ENCODE peak calls at places on chromosomes 3 and 15, in six cellular contexts. V is GM23338, G is neural progenitor cell, D is GM23248, A is MM.1S, Z is SK-N-SH. Y is an unnamed sample.

GRCh38 chr3:46049093-46049492 is 21.8 kb upstream of the XCR1 start:
- DNase-seq in V (no peak), G (no peak), D (no peak), A (no peak), Z (no peak), Y (peak; percentile 19)

GRCh38 chr3:33787328-33788009 is 11.0 kb upstream of the PDCD6IP start:
- DNase-seq in V (peak; percentile 92), G (peak; percentile 83), D (peak; percentile 81), A (peak; percentile 70), Z (peak; percentile 64), Y (peak; percentile 84)

GRCh38 chr3:90015688-90016356 is 908.4 kb downstream of the EPHA3 start:
- DNase-seq in V (no peak), G (peak; percentile 26), D (peak; percentile 55), A (no peak), Z (no peak), Y (peak; percentile 79)

GRCh38 chr3:69505770-69506407 is 120.0 kb upstream of the FRMD4B start:
- DNase-seq in V (no peak), G (peak; percentile 22), D (peak; percentile 4), A (no peak), Z (no peak), Y (no peak)

GRCh38 chr15:50828610-50829206 is 63.2 kb upstream of the SPPL2A start:
- DNase-seq in V (peak; percentile 3), G (peak; percentile 40), D (peak; percentile 95), A (no peak), Z (no peak), Y (peak; percentile 47)

GRCh38 chr15:88894348-88894818 is 961 bp downstream of the HAPLN3 start:
- DNase-seq in V (peak; percentile 96), G (peak; percentile 87), D (peak; percentile 40), A (peak; percentile 80), Z (peak; percentile 80), Y (peak; percentile 77)

GRCh38 chr15:59186501-59186900 is 20.1 kb upstream of the LDHAL6B start:
- DNase-seq in V (no peak), G (no peak), D (peak; percentile 64), A (no peak), Z (no peak), Y (no peak)

GRCh38 chr3:46469680-46470357 is 5.1 kb upstream of the LTF start:
- DNase-seq in V (no peak), G (no peak), D (no peak), A (no peak), Z (no peak), Y (no peak)

GRCh38 chr3:138348950-138349739 is 766 bp downstream of the MRAS start:
- DNase-seq in V (peak; percentile 62), G (peak; percentile 50), D (peak; percentile 72), A (no peak), Z (peak; percentile 76), Y (no peak)

GRCh38 chr15:97316362-97316761 is 644.1 kb upstream of the ARRDC4 start:
- DNase-seq in V (no peak), G (no peak), D (no peak), A (no peak), Z (no peak), Y (no peak)

GRCh38 chr15:71806452-71806931 is 3.9 kb upstream of the NR2E3 start:
- DNase-seq in V (peak; percentile 37), G (peak; percentile 67), D (peak; percentile 60), A (no peak), Z (peak; percentile 73), Y (peak; percentile 48)

GRCh38 chr3:100954990-100955389 is 38.2 kb downstream of the ABI3BP start:
- DNase-seq in V (no peak), G (no peak), D (peak; percentile 96), A (no peak), Z (no peak), Y (peak; percentile 17)

GRCh38 chr15:39419651-39420050 is 161.2 kb upstream of the THBS1 start:
- DNase-seq in V (no peak), G (no peak), D (no peak), A (no peak), Z (no peak), Y (no peak)

DNA sequence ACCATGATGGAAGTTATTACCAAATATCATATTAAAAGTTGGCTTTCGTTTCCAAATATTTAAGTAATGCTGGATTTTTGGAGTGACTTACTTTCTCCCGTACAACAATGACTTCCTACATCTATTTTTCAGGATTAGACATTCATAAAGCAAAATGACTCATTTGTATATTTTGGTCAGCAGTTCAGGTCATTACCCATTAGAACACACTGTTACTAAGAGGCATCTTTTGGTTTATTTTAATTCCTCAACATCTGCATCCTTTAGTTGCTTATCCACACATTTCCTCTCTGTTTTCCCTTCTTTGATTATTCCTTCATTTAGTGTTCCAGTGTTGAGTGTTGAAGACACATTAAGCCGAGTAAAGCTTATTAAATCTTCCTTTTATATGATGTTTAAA is 348.2 kb downstream of the NAALADL2 start:
- DNase-seq in V (no peak), G (no peak), D (peak; percentile 5), A (no peak), Z (no peak), Y (peak; percentile 39)
- TF ChIP-seq EZH2phosphoT487 in V (no peak), G (no peak), D (no peak), A (no peak), Z (no peak), Y (no peak)

GRCh38 chr15:84915011-84915958 is 30.8 kb downstream of the SLC28A1 start:
- DNase-seq in V (peak; percentile 16), G (no peak), D (peak; percentile 95), A (peak; percentile 87), Z (peak; percentile 90), Y (peak; percentile 91)
- H3K4me3 ChIP-seq in V (no peak overlapping the region), G (no peak overlapping the region), D (peak overlapping the region; percentile 46), A (no peak overlapping the region), Z (no peak overlapping the region), Y (no peak overlapping the region)

GRCh38 chr15:85717212-85717611 is 77.5 kb downstream of the KLHL25 start:
- DNase-seq in V (no peak), G (no peak), D (no peak), A (no peak), Z (no peak), Y (no peak)
- H3F3A ChIP-seq in V (no peaks in the 10 kb centered on the region), G (peaks cover 6% of the 10 kb centered on the region), D (no peaks in the 10 kb centered on the region), A (no peaks in the 10 kb centered on the region), Z (no peaks in the 10 kb centered on the region), Y (no peaks in the 10 kb centered on the region)

GRCh38 chr15:90910441-90911301 is 7.6 kb downstream of the MAN2A2 start:
- DNase-seq in V (no peak), G (no peak), D (no peak), A (no peak), Z (no peak), Y (no peak)
- TF ChIP-seq EZH2phosphoT487 in V (no peak), G (no peak), D (no peak), A (no peak), Z (no peak), Y (no peak)

DNA sequence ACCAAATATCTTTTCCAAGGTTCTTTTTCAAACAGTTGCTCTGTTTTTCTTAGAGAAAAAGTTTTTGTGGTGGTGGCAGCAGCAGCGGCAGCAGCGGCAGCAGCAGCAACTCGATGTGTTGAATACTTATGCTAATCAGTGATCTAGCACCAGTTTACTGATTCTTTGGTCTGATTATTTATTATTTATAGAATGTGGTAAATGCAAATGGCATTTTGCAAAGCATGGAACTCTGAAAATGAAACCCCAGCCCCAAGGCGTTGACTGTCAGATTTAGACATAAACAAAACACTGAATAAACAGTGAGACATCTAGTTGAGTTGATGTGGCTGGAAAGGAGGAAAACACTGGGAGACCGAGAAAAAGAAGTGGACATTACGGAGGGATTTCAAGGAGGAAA is 88.7 kb downstream of the GTPBP8 start:
- DNase-seq in V (no peak), G (no peak), D (no peak), A (peak; percentile 30), Z (no peak), Y (no peak)
- H3K4me3 ChIP-seq in V (no peak overlapping the region), G (peak overlapping the region; percentile 26), D (peak overlapping the region; percentile 10), A (peak overlapping the region; percentile 43), Z (no peak overlapping the region), Y (no peak overlapping the region)

DNA sequence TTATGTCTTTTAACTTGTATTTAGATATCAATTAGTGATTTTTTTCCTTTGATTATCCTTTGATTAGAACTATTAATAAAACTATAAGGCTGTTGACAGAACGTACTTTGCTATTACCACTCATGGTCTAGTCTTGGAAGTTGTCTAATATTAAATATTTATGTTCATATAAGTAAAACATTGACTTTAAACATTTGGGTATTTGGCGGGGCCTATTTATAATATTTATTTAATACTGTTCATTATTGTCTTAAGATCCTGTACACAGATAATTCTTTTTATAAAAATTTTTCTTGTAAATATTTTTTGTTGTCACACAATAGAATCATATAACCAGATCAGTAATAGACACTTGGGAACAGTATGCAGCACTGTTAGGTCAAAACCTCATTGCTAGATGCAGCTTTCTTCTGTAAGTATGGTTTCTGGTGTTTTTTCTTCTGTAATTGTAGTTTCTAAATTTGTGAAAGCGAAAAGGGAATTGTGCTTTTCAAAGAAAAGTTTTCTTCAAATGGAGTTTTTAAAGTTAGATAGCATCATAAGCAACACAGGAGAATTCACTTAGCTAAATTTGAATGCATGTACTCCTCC is 93.4 kb downstream of the FNDC3B start:
- DNase-seq in V (no peak), G (no peak), D (no peak), A (no peak), Z (no peak), Y (no peak)
- H3F3A ChIP-seq in V (peaks cover 4% of the 10 kb centered on the region), G (peaks cover 7% of the 10 kb centered on the region), D (peaks cover 76% of the 10 kb centered on the region), A (peaks cover 14% of the 10 kb centered on the region), Z (peaks cover 44% of the 10 kb centered on the region), Y (peaks cover 6% of the 10 kb centered on the region)

GRCh38 chr3:61157414-61157813 is 93.8 kb downstream of the FHIT start:
- DNase-seq in V (no peak), G (no peak), D (no peak), A (no peak), Z (no peak), Y (no peak)

GRCh38 chr3:61154788-61155187 is 96.5 kb downstream of the FHIT start:
- DNase-seq in V (no peak), G (no peak), D (no peak), A (no peak), Z (no peak), Y (no peak)

GRCh38 chr3:61158152-61158551 is 93.1 kb downstream of the FHIT start:
- DNase-seq in V (no peak), G (no peak), D (no peak), A (no peak), Z (no peak), Y (no peak)

GRCh38 chr3:61155701-61156292 is 95.5 kb downstream of the FHIT start:
- DNase-seq in V (no peak), G (no peak), D (no peak), A (no peak), Z (no peak), Y (no peak)

DNA sequence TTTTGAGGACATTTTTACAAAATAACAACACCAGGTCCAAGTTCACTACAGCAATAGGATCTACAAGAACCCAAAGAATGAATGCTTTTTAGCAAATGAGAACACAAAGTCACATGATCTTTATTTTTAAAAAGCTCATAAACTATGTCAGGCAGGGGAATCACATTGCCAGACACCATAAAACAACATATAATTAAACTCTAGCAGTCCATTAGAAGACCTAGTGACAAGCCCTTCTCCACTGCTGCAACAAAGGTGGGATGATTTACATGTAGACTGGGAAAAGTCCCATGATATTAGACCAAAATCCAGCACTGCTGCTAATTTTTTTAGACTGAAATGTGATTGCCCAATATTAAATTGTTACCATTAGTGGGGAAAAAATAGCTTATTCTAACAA is 92.6 kb downstream of the FHIT start:
- DNase-seq in V (no peak), G (no peak), D (no peak), A (no peak), Z (no peak), Y (no peak)
- TF ChIP-seq EZH2phosphoT487 in V (no peak), G (no peak), D (no peak), A (no peak), Z (no peak), Y (no peak)

GRCh38 chr15:67033012-67033411 is 32.4 kb upstream of the SMAD3 start:
- DNase-seq in V (peak; percentile 62), G (no peak), D (no peak), A (no peak), Z (no peak), Y (no peak)
- H3K4me3 ChIP-seq in V (peak overlapping the region; percentile 52), G (peak overlapping the region; percentile 35), D (no peak overlapping the region), A (no peak overlapping the region), Z (no peak overlapping the region), Y (no peak overlapping the region)